ENCODE peak calls at places on chromosome 10, in four cellular contexts. One of them, this sample, is unnamed.

GRCh38 chr10:113035724-113036312 is 85.8 kb downstream of the TCF7L2 start:
- DNase-seq in body of pancreas: no peak
- DNase-seq in epithelial cell of esophagus: no peak
- DNase-seq in hepatocyte: peak
- DNase-seq in this sample: no peak

GRCh38 chr10:2982146-2982545 is 85.2 kb upstream of the PFKP start:
- DNase-seq in body of pancreas: no peak
- DNase-seq in epithelial cell of esophagus: no peak
- DNase-seq in hepatocyte: no peak
- DNase-seq in this sample: no peak

GRCh38 chr10:44479306-44479705 is 94.4 kb upstream of the CXCL12 start:
- DNase-seq in body of pancreas: no peak
- DNase-seq in epithelial cell of esophagus: no peak
- DNase-seq in hepatocyte: no peak
- DNase-seq in this sample: no peak

GRCh38 chr10:123009105-123009805 is 449 bp downstream of the ACADSB start:
- DNase-seq in body of pancreas: peak
- DNase-seq in epithelial cell of esophagus: no peak
- DNase-seq in hepatocyte: peak
- DNase-seq in this sample: peak

GRCh38 chr10:89738551-89739209 is 37.3 kb downstream of the KIF20B start:
- DNase-seq in body of pancreas: no peak
- DNase-seq in epithelial cell of esophagus: no peak
- DNase-seq in hepatocyte: no peak
- DNase-seq in this sample: no peak

GRCh38 chr10:78648256-78648860 is 420.4 kb upstream of the ZMIZ1 start:
- DNase-seq in body of pancreas: no peak
- DNase-seq in epithelial cell of esophagus: no peak
- DNase-seq in hepatocyte: no peak
- DNase-seq in this sample: no peak

GRCh38 chr10:101290415-101290814 is 61.2 kb upstream of the LBX1 start:
- DNase-seq in body of pancreas: no peak
- DNase-seq in epithelial cell of esophagus: no peak
- DNase-seq in hepatocyte: no peak
- DNase-seq in this sample: no peak

GRCh38 chr10:102868976-102869289 is 337 bp upstream of the AS3MT start:
- DNase-seq in body of pancreas: no peak
- DNase-seq in epithelial cell of esophagus: no peak
- DNase-seq in hepatocyte: no peak
- DNase-seq in this sample: no peak

GRCh38 chr10:31769564-31769963 is 159.1 kb downstream of the ARHGAP12 start:
- DNase-seq in body of pancreas: no peak
- DNase-seq in epithelial cell of esophagus: peak
- DNase-seq in hepatocyte: no peak
- DNase-seq in this sample: no peak

GRCh38 chr10:43854042-43854441 is 205.4 kb upstream of the ZNF32 start:
- DNase-seq in body of pancreas: no peak
- DNase-seq in epithelial cell of esophagus: peak
- DNase-seq in hepatocyte: peak
- DNase-seq in this sample: peak

GRCh38 chr10:73495884-73496674 is at the start of gene PPP3CB:
- DNase-seq in body of pancreas: peak
- DNase-seq in epithelial cell of esophagus: peak
- DNase-seq in hepatocyte: peak
- DNase-seq in this sample: peak

GRCh38 chr10:15627617-15628196 is 92.0 kb downstream of the ITGA8 start:
- DNase-seq in body of pancreas: no peak
- DNase-seq in epithelial cell of esophagus: no peak
- DNase-seq in hepatocyte: no peak
- DNase-seq in this sample: no peak

GRCh38 chr10:87850742-87851205 is 12.6 kb downstream of the KLLN start:
- DNase-seq in body of pancreas: peak
- DNase-seq in epithelial cell of esophagus: peak
- DNase-seq in hepatocyte: peak
- DNase-seq in this sample: peak

GRCh38 chr10:119166111-119166500 is 592 bp upstream of the SFXN4 start:
- DNase-seq in body of pancreas: no peak
- DNase-seq in epithelial cell of esophagus: no peak
- DNase-seq in hepatocyte: no peak
- DNase-seq in this sample: no peak

GRCh38 chr10:46235705-46236536 is 50.9 kb upstream of the ANTXRL start:
- DNase-seq in body of pancreas: no peak
- DNase-seq in epithelial cell of esophagus: no peak
- DNase-seq in hepatocyte: no peak
- DNase-seq in this sample: no peak

GRCh38 chr10:21732067-21732772 is 198.2 kb downstream of the MLLT10 start:
- DNase-seq in body of pancreas: peak
- DNase-seq in epithelial cell of esophagus: peak
- DNase-seq in hepatocyte: peak
- DNase-seq in this sample: peak

GRCh38 chr10:88232978-88233537 is 350.1 kb downstream of the RNLS start:
- DNase-seq in body of pancreas: no peak
- DNase-seq in epithelial cell of esophagus: no peak
- DNase-seq in hepatocyte: no peak
- DNase-seq in this sample: no peak

GRCh38 chr10:69728335-69728861 is 73.3 kb upstream of the COL13A1 start:
- DNase-seq in body of pancreas: no peak
- DNase-seq in epithelial cell of esophagus: peak
- DNase-seq in hepatocyte: peak
- DNase-seq in this sample: no peak

GRCh38 chr10:86706401-86706841 is 38.1 kb downstream of the LDB3 start:
- DNase-seq in body of pancreas: no peak
- DNase-seq in epithelial cell of esophagus: no peak
- DNase-seq in hepatocyte: no peak
- DNase-seq in this sample: no peak

GRCh38 chr10:72846225-72846624 is 47.3 kb upstream of the OIT3 start:
- DNase-seq in body of pancreas: no peak
- DNase-seq in epithelial cell of esophagus: peak
- DNase-seq in hepatocyte: no peak
- DNase-seq in this sample: peak

GRCh38 chr10:102422586-102423129 is 2.0 kb downstream of the FBXL15 start:
- DNase-seq in body of pancreas: peak
- DNase-seq in epithelial cell of esophagus: peak
- DNase-seq in hepatocyte: peak
- DNase-seq in this sample: peak

GRCh38 chr10:124837687-124838086 is 36.1 kb downstream of the ABRAXAS2 start:
- DNase-seq in body of pancreas: no peak
- DNase-seq in epithelial cell of esophagus: no peak
- DNase-seq in hepatocyte: no peak
- DNase-seq in this sample: no peak

GRCh38 chr10:34960983-34961382 is 129.2 kb downstream of the CUL2 start:
- DNase-seq in body of pancreas: no peak
- DNase-seq in epithelial cell of esophagus: peak
- DNase-seq in hepatocyte: no peak
- DNase-seq in this sample: no peak

GRCh38 chr10:11896549-11897200 is 73.5 kb downstream of the PROSER2 start:
- DNase-seq in body of pancreas: no peak
- DNase-seq in epithelial cell of esophagus: no peak
- DNase-seq in hepatocyte: no peak
- DNase-seq in this sample: no peak

GRCh38 chr10:89391882-89392756 is at the start of gene IFIT1:
- DNase-seq in body of pancreas: peak
- DNase-seq in epithelial cell of esophagus: peak
- DNase-seq in hepatocyte: peak
- DNase-seq in this sample: peak

GRCh38 chr10:57579926-57580325 is 687.8 kb downstream of the IPMK start:
- DNase-seq in body of pancreas: no peak
- DNase-seq in epithelial cell of esophagus: peak
- DNase-seq in hepatocyte: peak
- DNase-seq in this sample: peak

GRCh38 chr10:129525408-129525807 is 58.4 kb downstream of the MGMT start:
- DNase-seq in body of pancreas: no peak
- DNase-seq in epithelial cell of esophagus: peak
- DNase-seq in hepatocyte: peak
- DNase-seq in this sample: no peak

GRCh38 chr10:21297525-21298383 is 227.7 kb downstream of the SKIDA1 start:
- DNase-seq in body of pancreas: no peak
- DNase-seq in epithelial cell of esophagus: no peak
- DNase-seq in hepatocyte: no peak
- DNase-seq in this sample: no peak

GRCh38 chr10:125159932-125160855 is at the start of gene CTBP2:
- DNase-seq in body of pancreas: peak
- DNase-seq in epithelial cell of esophagus: no peak
- DNase-seq in hepatocyte: peak
- DNase-seq in this sample: peak

GRCh38 chr10:78165617-78166016 is 132.0 kb downstream of the RPS24 start:
- DNase-seq in body of pancreas: no peak
- DNase-seq in epithelial cell of esophagus: no peak
- DNase-seq in hepatocyte: peak
- DNase-seq in this sample: no peak

GRCh38 chr10:48598243-48598935 is 6.5 kb downstream of the ARHGAP22 start:
- DNase-seq in body of pancreas: no peak
- DNase-seq in epithelial cell of esophagus: no peak
- DNase-seq in hepatocyte: no peak
- DNase-seq in this sample: no peak

GRCh38 chr10:102230264-102230860 is 4.3 kb downstream of the ELOVL3 start:
- DNase-seq in body of pancreas: peak
- DNase-seq in epithelial cell of esophagus: peak
- DNase-seq in hepatocyte: peak
- DNase-seq in this sample: peak

GRCh38 chr10:33422779-33423520 is 88.5 kb upstream of the NRP1 start:
- DNase-seq in body of pancreas: peak
- DNase-seq in epithelial cell of esophagus: no peak
- DNase-seq in hepatocyte: no peak
- DNase-seq in this sample: no peak

GRCh38 chr10:21464134-21464533 is 61.3 kb downstream of the SKIDA1 start:
- DNase-seq in body of pancreas: no peak
- DNase-seq in epithelial cell of esophagus: no peak
- DNase-seq in hepatocyte: no peak
- DNase-seq in this sample: no peak

GRCh38 chr10:107340345-107340744 is 175.8 kb upstream of the SORCS1 start:
- DNase-seq in body of pancreas: no peak
- DNase-seq in epithelial cell of esophagus: no peak
- DNase-seq in hepatocyte: peak
- DNase-seq in this sample: no peak

GRCh38 chr10:57830877-57831535 is 436.7 kb downstream of the IPMK start:
- DNase-seq in body of pancreas: no peak
- DNase-seq in epithelial cell of esophagus: no peak
- DNase-seq in hepatocyte: no peak
- DNase-seq in this sample: no peak

DNA sequence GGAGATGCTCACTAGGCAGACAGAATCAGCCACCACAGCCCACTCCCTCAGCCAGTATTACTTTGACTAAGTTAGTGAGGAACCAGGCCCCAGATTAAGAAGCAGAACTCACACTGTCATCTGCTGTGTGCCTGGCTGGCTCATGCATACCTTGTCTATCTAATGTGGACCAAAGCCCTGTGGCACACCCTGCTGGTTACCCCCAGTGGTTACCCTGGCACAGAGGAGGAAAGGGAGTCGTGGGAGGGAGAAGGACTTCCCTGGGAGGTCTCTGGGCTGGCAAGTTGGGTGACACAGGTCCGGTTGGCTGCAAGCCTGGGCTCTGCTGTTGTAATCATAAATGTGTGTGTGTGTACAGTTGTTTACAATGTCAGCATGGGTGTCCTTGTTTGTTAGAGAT is 7.5 kb upstream of the SH2D4B start:
- DNase-seq in body of pancreas: no peak
- DNase-seq in epithelial cell of esophagus: peak
- DNase-seq in hepatocyte: no peak
- DNase-seq in this sample: peak
- TF ChIP-seq CTCF in body of pancreas: no peak
- TF ChIP-seq CTCF in epithelial cell of esophagus: peak
- TF ChIP-seq CTCF in hepatocyte: no peak
- TF ChIP-seq CTCF in this sample: peak

GRCh38 chr10:7506571-7506970 is 95.7 kb upstream of the SFMBT2 start:
- DNase-seq in body of pancreas: no peak
- DNase-seq in epithelial cell of esophagus: no peak
- DNase-seq in hepatocyte: no peak
- DNase-seq in this sample: no peak
- TF ChIP-seq CTCF in body of pancreas: no peak
- TF ChIP-seq CTCF in epithelial cell of esophagus: no peak
- TF ChIP-seq CTCF in hepatocyte: no peak
- TF ChIP-seq CTCF in this sample: no peak

GRCh38 chr10:131946321-131946751 is 35.4 kb downstream of the BNIP3 start:
- DNase-seq in body of pancreas: peak
- DNase-seq in epithelial cell of esophagus: peak
- DNase-seq in hepatocyte: no peak
- DNase-seq in this sample: no peak
- TF ChIP-seq CTCF in body of pancreas: no peak
- TF ChIP-seq CTCF in epithelial cell of esophagus: no peak
- TF ChIP-seq CTCF in hepatocyte: no peak
- TF ChIP-seq CTCF in this sample: no peak

GRCh38 chr10:71817831-71818268 is 33.2 kb downstream of the PSAP start:
- DNase-seq in body of pancreas: no peak
- DNase-seq in epithelial cell of esophagus: no peak
- DNase-seq in hepatocyte: no peak
- DNase-seq in this sample: no peak

GRCh38 chr10:71816931-71817631 is 34.0 kb downstream of the PSAP start:
- DNase-seq in body of pancreas: no peak
- DNase-seq in epithelial cell of esophagus: no peak
- DNase-seq in hepatocyte: no peak
- DNase-seq in this sample: no peak

GRCh38 chr10:71814923-71815411 is 36.1 kb downstream of the PSAP start:
- DNase-seq in body of pancreas: no peak
- DNase-seq in epithelial cell of esophagus: no peak
- DNase-seq in hepatocyte: no peak
- DNase-seq in this sample: no peak

GRCh38 chr10:71816421-71816851 is 34.6 kb downstream of the PSAP start:
- DNase-seq in body of pancreas: no peak
- DNase-seq in epithelial cell of esophagus: no peak
- DNase-seq in hepatocyte: no peak
- DNase-seq in this sample: no peak

DNA sequence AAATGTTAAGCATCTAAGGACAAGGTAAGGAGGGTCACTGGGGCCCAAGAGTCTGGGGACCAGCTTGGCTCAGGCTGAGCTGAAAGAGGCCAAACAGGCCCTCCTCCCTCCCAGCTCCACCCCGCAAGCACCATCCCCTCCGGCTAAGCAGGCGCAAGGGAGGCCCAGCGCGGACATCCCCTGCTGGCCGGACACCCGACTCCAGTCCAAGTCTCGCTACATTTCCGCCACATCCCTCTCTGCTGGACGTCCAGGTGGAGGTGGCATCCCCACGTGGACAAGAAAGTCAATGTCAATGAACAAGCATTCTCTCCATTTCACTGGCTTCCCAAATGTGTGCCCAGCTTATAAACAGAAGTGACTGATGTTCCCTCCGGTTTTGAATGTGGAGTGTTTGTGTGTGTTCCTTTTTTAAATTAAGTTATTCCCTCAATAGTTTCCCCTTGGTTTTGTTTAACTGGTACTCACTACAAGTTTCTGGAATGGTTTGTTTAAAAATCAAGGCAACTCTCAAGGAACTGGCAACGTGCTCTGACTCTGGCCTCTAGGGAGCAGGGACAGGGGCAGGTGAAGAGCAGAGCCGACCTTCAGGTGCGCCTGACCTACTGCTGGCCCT is 35.4 kb downstream of the PSAP start:
- DNase-seq in body of pancreas: no peak
- DNase-seq in epithelial cell of esophagus: no peak
- DNase-seq in hepatocyte: no peak
- DNase-seq in this sample: no peak
- TF ChIP-seq CTCF in body of pancreas: no peak
- TF ChIP-seq CTCF in epithelial cell of esophagus: no peak
- TF ChIP-seq CTCF in hepatocyte: no peak
- TF ChIP-seq CTCF in this sample: no peak

GRCh38 chr10:121974535-121975294 is at the start of gene NSMCE4A:
- DNase-seq in body of pancreas: peak
- DNase-seq in epithelial cell of esophagus: peak
- DNase-seq in hepatocyte: peak
- DNase-seq in this sample: peak
- TF ChIP-seq CTCF in body of pancreas: no peak
- TF ChIP-seq CTCF in epithelial cell of esophagus: no peak
- TF ChIP-seq CTCF in hepatocyte: no peak
- TF ChIP-seq CTCF in this sample: no peak

This sample was measured in Calu3.